ENCODE peak calls at places on chromosomes 5 and 9, in five cellular contexts. One of them, this sample, is unnamed.

GRCh38 chr9:71916834-71917534 is 5.5 kb downstream of the C9orf85 start:
- DNase-seq in stimulated activated CD8-positive, alpha-beta memory T cell treated with anti-CD3 and anti-CD28 coated beads, Interleukin-4, amount 100 ng/mL, for 24 hours: no peak
- DNase-seq in EL: no peak
- DNase-seq in uterus: no peak
- DNase-seq in HT-29: no peak
- DNase-seq in this sample: no peak

GRCh38 chr9:74562611-74563010 is 65.5 kb downstream of the RORB start:
- DNase-seq in stimulated activated CD8-positive, alpha-beta memory T cell treated with anti-CD3 and anti-CD28 coated beads, Interleukin-4, amount 100 ng/mL, for 24 hours: no peak
- DNase-seq in EL: no peak
- DNase-seq in uterus: no peak
- DNase-seq in HT-29: no peak
- DNase-seq in this sample: no peak

GRCh38 chr9:16458696-16459420 is 411.6 kb downstream of the BNC2 start:
- DNase-seq in stimulated activated CD8-positive, alpha-beta memory T cell treated with anti-CD3 and anti-CD28 coated beads, Interleukin-4, amount 100 ng/mL, for 24 hours: no peak
- DNase-seq in EL: peak; percentile 31
- DNase-seq in uterus: no peak
- DNase-seq in HT-29: no peak
- DNase-seq in this sample: no peak

GRCh38 chr5:168086104-168086610 is 205.3 kb upstream of the WWC1 start:
- DNase-seq in stimulated activated CD8-positive, alpha-beta memory T cell treated with anti-CD3 and anti-CD28 coated beads, Interleukin-4, amount 100 ng/mL, for 24 hours: no peak
- DNase-seq in EL: peak; percentile 88
- DNase-seq in uterus: peak; percentile 33
- DNase-seq in HT-29: peak; percentile 43
- DNase-seq in this sample: no peak

GRCh38 chr9:3336951-3337350 is 188.8 kb downstream of the RFX3 start:
- DNase-seq in stimulated activated CD8-positive, alpha-beta memory T cell treated with anti-CD3 and anti-CD28 coated beads, Interleukin-4, amount 100 ng/mL, for 24 hours: no peak
- DNase-seq in EL: no peak
- DNase-seq in uterus: no peak
- DNase-seq in HT-29: no peak
- DNase-seq in this sample: no peak

GRCh38 chr5:18375637-18376036 is 741.4 kb downstream of the TAF11L14 start:
- DNase-seq in stimulated activated CD8-positive, alpha-beta memory T cell treated with anti-CD3 and anti-CD28 coated beads, Interleukin-4, amount 100 ng/mL, for 24 hours: no peak
- DNase-seq in EL: no peak
- DNase-seq in uterus: no peak
- DNase-seq in HT-29: no peak
- DNase-seq in this sample: no peak

GRCh38 chr5:107925195-107925594 is 254.5 kb upstream of the EFNA5 start:
- DNase-seq in stimulated activated CD8-positive, alpha-beta memory T cell treated with anti-CD3 and anti-CD28 coated beads, Interleukin-4, amount 100 ng/mL, for 24 hours: no peak
- DNase-seq in EL: no peak
- DNase-seq in uterus: no peak
- DNase-seq in HT-29: no peak
- DNase-seq in this sample: no peak

GRCh38 chr5:88089757-88090390 is 178.8 kb downstream of the TMEM161B start:
- DNase-seq in stimulated activated CD8-positive, alpha-beta memory T cell treated with anti-CD3 and anti-CD28 coated beads, Interleukin-4, amount 100 ng/mL, for 24 hours: no peak
- DNase-seq in EL: no peak
- DNase-seq in uterus: no peak
- DNase-seq in HT-29: no peak
- DNase-seq in this sample: no peak

GRCh38 chr9:21585756-21586752 is 103.9 kb upstream of the IFNE start:
- DNase-seq in stimulated activated CD8-positive, alpha-beta memory T cell treated with anti-CD3 and anti-CD28 coated beads, Interleukin-4, amount 100 ng/mL, for 24 hours: no peak
- DNase-seq in EL: no peak
- DNase-seq in uterus: no peak
- DNase-seq in HT-29: peak; percentile 62
- DNase-seq in this sample: no peak

GRCh38 chr9:95092321-95093072 is 225.0 kb downstream of the FANCC start:
- DNase-seq in stimulated activated CD8-positive, alpha-beta memory T cell treated with anti-CD3 and anti-CD28 coated beads, Interleukin-4, amount 100 ng/mL, for 24 hours: no peak
- DNase-seq in EL: peak; percentile 60
- DNase-seq in uterus: peak; percentile 63
- DNase-seq in HT-29: peak; percentile 25
- DNase-seq in this sample: no peak

GRCh38 chr9:2655411-2655901 is 33.9 kb downstream of the VLDLR start:
- DNase-seq in stimulated activated CD8-positive, alpha-beta memory T cell treated with anti-CD3 and anti-CD28 coated beads, Interleukin-4, amount 100 ng/mL, for 24 hours: peak; percentile 4
- DNase-seq in EL: peak; percentile 89
- DNase-seq in uterus: no peak
- DNase-seq in HT-29: peak; percentile 4
- DNase-seq in this sample: no peak

GRCh38 chr9:36486933-36487481 is 85.7 kb upstream of the MELK start:
- DNase-seq in stimulated activated CD8-positive, alpha-beta memory T cell treated with anti-CD3 and anti-CD28 coated beads, Interleukin-4, amount 100 ng/mL, for 24 hours: peak; percentile 39
- DNase-seq in EL: peak; percentile 43
- DNase-seq in uterus: peak; percentile 46
- DNase-seq in HT-29: no peak
- DNase-seq in this sample: peak; percentile 82

GRCh38 chr9:99134893-99135341 is 30.0 kb downstream of the TGFBR1 start:
- DNase-seq in stimulated activated CD8-positive, alpha-beta memory T cell treated with anti-CD3 and anti-CD28 coated beads, Interleukin-4, amount 100 ng/mL, for 24 hours: no peak
- DNase-seq in EL: peak; percentile 71
- DNase-seq in uterus: no peak
- DNase-seq in HT-29: no peak
- DNase-seq in this sample: no peak

GRCh38 chr9:12764150-12764549 is 10.7 kb upstream of the LURAP1L start:
- DNase-seq in stimulated activated CD8-positive, alpha-beta memory T cell treated with anti-CD3 and anti-CD28 coated beads, Interleukin-4, amount 100 ng/mL, for 24 hours: no peak
- DNase-seq in EL: no peak
- DNase-seq in uterus: no peak
- DNase-seq in HT-29: no peak
- DNase-seq in this sample: no peak

GRCh38 chr5:169408735-169409134 is 107.8 kb upstream of the SLIT3 start:
- DNase-seq in stimulated activated CD8-positive, alpha-beta memory T cell treated with anti-CD3 and anti-CD28 coated beads, Interleukin-4, amount 100 ng/mL, for 24 hours: no peak
- DNase-seq in EL: peak; percentile 18
- DNase-seq in uterus: no peak
- DNase-seq in HT-29: no peak
- DNase-seq in this sample: no peak

GRCh38 chr5:115487168-115487567 is 57.4 kb downstream of the FEM1C start:
- DNase-seq in stimulated activated CD8-positive, alpha-beta memory T cell treated with anti-CD3 and anti-CD28 coated beads, Interleukin-4, amount 100 ng/mL, for 24 hours: no peak
- DNase-seq in EL: no peak
- DNase-seq in uterus: no peak
- DNase-seq in HT-29: no peak
- DNase-seq in this sample: no peak

GRCh38 chr9:69476016-69476415 is 151.0 kb downstream of the ENTREP1 start:
- DNase-seq in stimulated activated CD8-positive, alpha-beta memory T cell treated with anti-CD3 and anti-CD28 coated beads, Interleukin-4, amount 100 ng/mL, for 24 hours: no peak
- DNase-seq in EL: no peak
- DNase-seq in uterus: no peak
- DNase-seq in HT-29: no peak
- DNase-seq in this sample: no peak

GRCh38 chr9:125601986-125602385 is 105.0 kb downstream of the MAPKAP1 start:
- DNase-seq in stimulated activated CD8-positive, alpha-beta memory T cell treated with anti-CD3 and anti-CD28 coated beads, Interleukin-4, amount 100 ng/mL, for 24 hours: no peak
- DNase-seq in EL: no peak
- DNase-seq in uterus: no peak
- DNase-seq in HT-29: no peak
- DNase-seq in this sample: no peak

GRCh38 chr5:150186137-150186536 is 3.7 kb upstream of the SLC6A7 start:
- DNase-seq in stimulated activated CD8-positive, alpha-beta memory T cell treated with anti-CD3 and anti-CD28 coated beads, Interleukin-4, amount 100 ng/mL, for 24 hours: no peak
- DNase-seq in EL: no peak
- DNase-seq in uterus: no peak
- DNase-seq in HT-29: no peak
- DNase-seq in this sample: no peak

GRCh38 chr5:122997294-122997693 is 39.2 kb downstream of the PPIC start:
- DNase-seq in stimulated activated CD8-positive, alpha-beta memory T cell treated with anti-CD3 and anti-CD28 coated beads, Interleukin-4, amount 100 ng/mL, for 24 hours: no peak
- DNase-seq in EL: no peak
- DNase-seq in uterus: no peak
- DNase-seq in HT-29: no peak
- DNase-seq in this sample: no peak

GRCh38 chr9:116160676-116161571 is 7.3 kb downstream of the PAPPA start:
- DNase-seq in stimulated activated CD8-positive, alpha-beta memory T cell treated with anti-CD3 and anti-CD28 coated beads, Interleukin-4, amount 100 ng/mL, for 24 hours: no peak
- DNase-seq in EL: no peak
- DNase-seq in uterus: no peak
- DNase-seq in HT-29: no peak
- DNase-seq in this sample: no peak

GRCh38 chr9:134360897-134361296 is 34.6 kb downstream of the RXRA start:
- DNase-seq in stimulated activated CD8-positive, alpha-beta memory T cell treated with anti-CD3 and anti-CD28 coated beads, Interleukin-4, amount 100 ng/mL, for 24 hours: no peak
- DNase-seq in EL: peak; percentile 41
- DNase-seq in uterus: no peak
- DNase-seq in HT-29: peak; percentile 49
- DNase-seq in this sample: no peak

GRCh38 chr5:93724791-93725190 is 16.6 kb downstream of the POU5F2 start:
- DNase-seq in stimulated activated CD8-positive, alpha-beta memory T cell treated with anti-CD3 and anti-CD28 coated beads, Interleukin-4, amount 100 ng/mL, for 24 hours: no peak
- DNase-seq in EL: no peak
- DNase-seq in uterus: no peak
- DNase-seq in HT-29: no peak
- DNase-seq in this sample: no peak

GRCh38 chr9:93223241-93224180 is 39.6 kb downstream of the WNK2 start:
- DNase-seq in stimulated activated CD8-positive, alpha-beta memory T cell treated with anti-CD3 and anti-CD28 coated beads, Interleukin-4, amount 100 ng/mL, for 24 hours: no peak
- DNase-seq in EL: peak; percentile 95
- DNase-seq in uterus: no peak
- DNase-seq in HT-29: peak; percentile 77
- DNase-seq in this sample: no peak

GRCh38 chr9:69674741-69675438 is 2.7 kb upstream of the APBA1 start:
- DNase-seq in stimulated activated CD8-positive, alpha-beta memory T cell treated with anti-CD3 and anti-CD28 coated beads, Interleukin-4, amount 100 ng/mL, for 24 hours: no peak
- DNase-seq in EL: peak; percentile 80
- DNase-seq in uterus: no peak
- DNase-seq in HT-29: no peak
- DNase-seq in this sample: no peak

GRCh38 chr5:180098991-180099732 is 27.6 kb upstream of the RNF130 start:
- DNase-seq in stimulated activated CD8-positive, alpha-beta memory T cell treated with anti-CD3 and anti-CD28 coated beads, Interleukin-4, amount 100 ng/mL, for 24 hours: no peak
- DNase-seq in EL: no peak
- DNase-seq in uterus: peak; percentile 8
- DNase-seq in HT-29: no peak
- DNase-seq in this sample: no peak

GRCh38 chr5:145554399-145554798 is 280.7 kb downstream of the PRELID2 start:
- DNase-seq in stimulated activated CD8-positive, alpha-beta memory T cell treated with anti-CD3 and anti-CD28 coated beads, Interleukin-4, amount 100 ng/mL, for 24 hours: no peak
- DNase-seq in EL: peak; percentile 79
- DNase-seq in uterus: no peak
- DNase-seq in HT-29: peak; percentile 20
- DNase-seq in this sample: no peak

GRCh38 chr5:7364226-7364875 is 31.6 kb upstream of the ADCY2 start:
- DNase-seq in stimulated activated CD8-positive, alpha-beta memory T cell treated with anti-CD3 and anti-CD28 coated beads, Interleukin-4, amount 100 ng/mL, for 24 hours: no peak
- DNase-seq in EL: no peak
- DNase-seq in uterus: no peak
- DNase-seq in HT-29: no peak
- DNase-seq in this sample: no peak

GRCh38 chr9:120353501-120353900 is 226.5 kb downstream of the CDK5RAP2 start:
- DNase-seq in stimulated activated CD8-positive, alpha-beta memory T cell treated with anti-CD3 and anti-CD28 coated beads, Interleukin-4, amount 100 ng/mL, for 24 hours: no peak
- DNase-seq in EL: no peak
- DNase-seq in uterus: no peak
- DNase-seq in HT-29: no peak
- DNase-seq in this sample: no peak

GRCh38 chr9:70817306-70817705 is 304.1 kb downstream of the TRPM3 start:
- DNase-seq in stimulated activated CD8-positive, alpha-beta memory T cell treated with anti-CD3 and anti-CD28 coated beads, Interleukin-4, amount 100 ng/mL, for 24 hours: no peak
- DNase-seq in EL: no peak
- DNase-seq in uterus: no peak
- DNase-seq in HT-29: no peak
- DNase-seq in this sample: no peak

GRCh38 chr5:29853711-29854110 is 1339.8 kb upstream of the CDH6 start:
- DNase-seq in stimulated activated CD8-positive, alpha-beta memory T cell treated with anti-CD3 and anti-CD28 coated beads, Interleukin-4, amount 100 ng/mL, for 24 hours: no peak
- DNase-seq in EL: no peak
- DNase-seq in uterus: no peak
- DNase-seq in HT-29: no peak
- DNase-seq in this sample: no peak

This sample was measured in suprapubic skin.